ENCODE peak calls at places on chromosome 5, in nine cellular contexts. D, M, P, Y, G, E, L, I and N are unnamed samples.

GRCh38 chr5:40172721-40173120 is 507.0 kb upstream of the PTGER4 start:
- DNase-seq in D (no peak), M (no peak), P (no peak), Y (no peak), G (no peak), E (peak), L (peak), I (no peak), N (no peak)

GRCh38 chr5:68292316-68292715 is 76.8 kb downstream of the PIK3R1 start:
- DNase-seq in D (no peak), M (no peak), P (no peak), Y (no peak), G (no peak), E (no peak), L (no peak), I (no peak), N (peak)

GRCh38 chr5:154487541-154487940 is 9.5 kb upstream of the HAND1 start:
- DNase-seq in D (no peak), M (no peak), P (no peak), Y (no peak), G (no peak), E (no peak), L (no peak), I (no peak), N (no peak)

GRCh38 chr5:58985759-58986158 is 402.9 kb downstream of the RAB3C start:
- DNase-seq in D (no peak), M (no peak), P (no peak), Y (no peak), G (no peak), E (no peak), L (no peak), I (no peak), N (no peak)

GRCh38 chr5:167995844-167996400 is 295.5 kb upstream of the WWC1 start:
- DNase-seq in D (no peak), M (no peak), P (no peak), Y (no peak), G (no peak), E (no peak), L (peak), I (no peak), N (no peak)

GRCh38 chr5:141691867-141692532 is 10.0 kb upstream of the ARAP3 start:
- DNase-seq in D (peak), M (peak), P (peak), Y (no peak), G (peak), E (peak), L (peak), I (peak), N (peak)

GRCh38 chr5:127602896-127603470 is 45.9 kb upstream of the CTXN3 start:
- DNase-seq in D (no peak), M (no peak), P (no peak), Y (no peak), G (no peak), E (no peak), L (no peak), I (no peak), N (no peak)

GRCh38 chr5:61228691-61229280 is 66.5 kb upstream of the SMIM15 start:
- DNase-seq in D (peak), M (peak), P (no peak), Y (no peak), G (peak), E (peak), L (peak), I (no peak), N (no peak)

GRCh38 chr5:128093368-128093767 is 9.8 kb downstream of the SLC12A2 start:
- DNase-seq in D (no peak), M (no peak), P (no peak), Y (no peak), G (no peak), E (no peak), L (no peak), I (no peak), N (no peak)

GRCh38 chr5:88203977-88204735 is 64.5 kb downstream of the TMEM161B start:
- DNase-seq in D (no peak), M (no peak), P (no peak), Y (no peak), G (no peak), E (no peak), L (no peak), I (no peak), N (no peak)

GRCh38 chr5:146048994-146049703 is 56.2 kb downstream of the PLAC8L1 start:
- DNase-seq in D (peak), M (peak), P (peak), Y (peak), G (peak), E (peak), L (peak), I (peak), N (peak)

GRCh38 chr5:67021522-67022316 is 174.9 kb downstream of the CD180 start:
- DNase-seq in D (no peak), M (no peak), P (no peak), Y (no peak), G (no peak), E (no peak), L (peak), I (no peak), N (peak)

GRCh38 chr5:158287643-158288228 is 428.8 kb upstream of the CLINT1 start:
- DNase-seq in D (no peak), M (no peak), P (no peak), Y (peak), G (peak), E (peak), L (peak), I (no peak), N (no peak)

GRCh38 chr5:110612778-110613396 is 113.6 kb downstream of the TMEM232 start:
- DNase-seq in D (no peak), M (no peak), P (no peak), Y (no peak), G (no peak), E (no peak), L (no peak), I (no peak), N (no peak)

GRCh38 chr5:137461636-137462596 is 37.2 kb downstream of the SPOCK1 start:
- DNase-seq in D (no peak), M (no peak), P (peak), Y (no peak), G (no peak), E (no peak), L (no peak), I (no peak), N (no peak)

GRCh38 chr5:16406630-16407029 is 59.0 kb downstream of the ZNF622 start:
- DNase-seq in D (no peak), M (no peak), P (no peak), Y (no peak), G (no peak), E (no peak), L (no peak), I (no peak), N (no peak)

GRCh38 chr5:16568875-16569580 is 47.8 kb downstream of the RETREG1 start:
- DNase-seq in D (peak), M (no peak), P (no peak), Y (no peak), G (no peak), E (no peak), L (peak), I (peak), N (no peak)

GRCh38 chr5:135490245-135491037 is 38.3 kb upstream of the TIFAB start:
- DNase-seq in D (no peak), M (peak), P (peak), Y (no peak), G (no peak), E (no peak), L (no peak), I (no peak), N (no peak)

GRCh38 chr5:135337064-135337463 is 62.0 kb downstream of the MACROH2A1 start:
- DNase-seq in D (no peak), M (no peak), P (no peak), Y (no peak), G (no peak), E (no peak), L (peak), I (no peak), N (no peak)

GRCh38 chr5:152723482-152723881 is 318.4 kb upstream of the NMUR2 start:
- DNase-seq in D (no peak), M (no peak), P (peak), Y (no peak), G (no peak), E (no peak), L (no peak), I (no peak), N (no peak)

GRCh38 chr5:147619281-147619680 is 109.4 kb upstream of the DPYSL3 start:
- DNase-seq in D (no peak), M (no peak), P (no peak), Y (no peak), G (no peak), E (no peak), L (no peak), I (no peak), N (no peak)

GRCh38 chr5:16465544-16466432 is at the start of gene ZNF622:
- DNase-seq in D (peak), M (peak), P (peak), Y (peak), G (peak), E (peak), L (peak), I (peak), N (peak)

GRCh38 chr5:38640012-38640395 is 83.6 kb upstream of the LIFR start:
- DNase-seq in D (no peak), M (no peak), P (no peak), Y (no peak), G (peak), E (peak), L (no peak), I (no peak), N (no peak)

GRCh38 chr5:172211676-172212075 is 17.7 kb downstream of the EFCAB9 start:
- DNase-seq in D (no peak), M (no peak), P (no peak), Y (no peak), G (no peak), E (no peak), L (no peak), I (no peak), N (no peak)

GRCh38 chr5:171705830-171706229 is 79.8 kb upstream of the SMIM23 start:
- DNase-seq in D (no peak), M (no peak), P (no peak), Y (no peak), G (no peak), E (no peak), L (no peak), I (no peak), N (no peak)

GRCh38 chr5:35012796-35013195 is 35.0 kb downstream of the AGXT2 start:
- DNase-seq in D (no peak), M (no peak), P (no peak), Y (no peak), G (no peak), E (no peak), L (no peak), I (peak), N (no peak)

GRCh38 chr5:36462295-36463021 is 143.9 kb upstream of the SLC1A3 start:
- DNase-seq in D (no peak), M (no peak), P (no peak), Y (no peak), G (no peak), E (peak), L (peak), I (no peak), N (peak)

GRCh38 chr5:131634666-131634995 is 398 bp downstream of the RAPGEF6 start:
- DNase-seq in D (peak), M (no peak), P (peak), Y (no peak), G (no peak), E (peak), L (peak), I (no peak), N (peak)

GRCh38 chr5:82635561-82636288 is 357.6 kb upstream of the RPS23 start:
- DNase-seq in D (peak), M (no peak), P (no peak), Y (peak), G (peak), E (peak), L (peak), I (no peak), N (peak)

GRCh38 chr5:116573617-116574431 is 799 bp downstream of the SEMA6A start:
- DNase-seq in D (peak), M (peak), P (peak), Y (no peak), G (no peak), E (peak), L (peak), I (peak), N (no peak)

GRCh38 chr5:66198837-66199236 is 54.7 kb downstream of the SREK1 start:
- DNase-seq in D (no peak), M (no peak), P (no peak), Y (no peak), G (no peak), E (no peak), L (no peak), I (no peak), N (no peak)

GRCh38 chr5:155046591-155046990 is 33.0 kb downstream of the KIF4B start:
- DNase-seq in D (peak), M (no peak), P (peak), Y (no peak), G (no peak), E (no peak), L (no peak), I (no peak), N (no peak)

GRCh38 chr5:146238973-146239372 is 35.6 kb downstream of the RBM27 start:
- DNase-seq in D (no peak), M (no peak), P (no peak), Y (no peak), G (no peak), E (no peak), L (no peak), I (no peak), N (no peak)

GRCh38 chr5:115735108-115735998 is 81.1 kb downstream of the CDO1 start:
- DNase-seq in D (no peak), M (no peak), P (no peak), Y (no peak), G (no peak), E (no peak), L (no peak), I (no peak), N (no peak)

GRCh38 chr5:72197393-72197792 is 90.1 kb downstream of the MAP1B start:
- DNase-seq in D (no peak), M (no peak), P (no peak), Y (no peak), G (no peak), E (no peak), L (no peak), I (no peak), N (no peak)

GRCh38 chr5:96006291-96006690 is 44.6 kb upstream of the ELL2 start:
- DNase-seq in D (no peak), M (no peak), P (no peak), Y (no peak), G (no peak), E (no peak), L (peak), I (no peak), N (no peak)

DNA sequence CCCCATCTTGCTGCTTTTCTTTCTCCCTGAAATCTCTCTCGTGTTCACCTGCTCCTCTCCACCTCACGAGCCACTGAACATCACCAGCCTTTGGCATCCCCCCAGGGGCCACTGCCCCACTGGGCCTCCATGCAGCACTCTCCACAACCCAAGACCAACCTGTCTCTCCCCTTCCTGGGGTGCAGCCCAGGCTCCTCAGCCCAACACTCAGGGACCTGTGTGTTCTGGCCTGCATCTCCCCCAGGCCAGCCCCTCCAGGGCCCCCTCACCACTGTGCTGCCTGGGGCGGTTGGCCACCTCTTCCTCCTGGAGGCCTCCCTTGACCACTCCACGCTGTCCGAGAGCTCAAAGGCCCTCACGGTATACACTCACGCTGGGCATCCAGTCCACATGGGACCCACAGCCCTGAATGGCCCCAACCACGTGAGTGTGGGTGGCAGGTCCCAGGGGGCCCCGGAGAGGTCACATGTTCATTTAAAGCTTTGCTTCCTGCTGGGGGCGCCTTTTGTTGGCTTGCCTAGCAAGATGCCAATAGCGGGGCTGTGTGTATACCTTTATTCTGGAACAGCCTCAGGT is 453 bp upstream of the DOK3 start:
- DNase-seq in D (no peak), M (no peak), P (no peak), Y (no peak), G (no peak), E (no peak), L (no peak), I (no peak), N (no peak)
- TF ChIP-seq CTCF in D (no peak), M (no peak), P (no peak), Y (no peak), G (no peak), E (no peak), L (no peak), I (no peak), N (no peak)

GRCh38 chr5:163951069-163951468 is 445.6 kb downstream of the MAT2B start:
- DNase-seq in D (no peak), M (no peak), P (no peak), Y (no peak), G (no peak), E (peak), L (no peak), I (no peak), N (no peak)
- TF ChIP-seq CTCF in D (no peak), M (no peak), P (no peak), Y (no peak), G (no peak), E (no peak), L (no peak), I (no peak), N (no peak)

GRCh38 chr5:149759563-149759962 is 29.5 kb downstream of the PPARGC1B start:
- DNase-seq in D (no peak), M (no peak), P (no peak), Y (no peak), G (no peak), E (no peak), L (no peak), I (no peak), N (no peak)

GRCh38 chr5:149757956-149758355 is 27.8 kb downstream of the PPARGC1B start:
- DNase-seq in D (no peak), M (no peak), P (no peak), Y (no peak), G (no peak), E (no peak), L (no peak), I (no peak), N (no peak)

GRCh38 chr5:149760700-149761187 is 30.6 kb downstream of the PPARGC1B start:
- DNase-seq in D (no peak), M (no peak), P (no peak), Y (no peak), G (no peak), E (no peak), L (no peak), I (no peak), N (no peak)

GRCh38 chr5:149761461-149761860 is 31.4 kb downstream of the PPARGC1B start:
- DNase-seq in D (no peak), M (no peak), P (no peak), Y (no peak), G (no peak), E (peak), L (no peak), I (no peak), N (no peak)

GRCh38 chr5:149759986-149760699 is 30.0 kb downstream of the PPARGC1B start:
- DNase-seq in D (no peak), M (no peak), P (no peak), Y (no peak), G (no peak), E (no peak), L (no peak), I (peak), N (no peak)
- TF ChIP-seq CTCF in D (no peak), M (no peak), P (no peak), Y (no peak), G (peak), E (no peak), L (peak), I (peak), N (no peak)

GRCh38 chr5:43040287-43041098 is at the start of gene ANXA2R:
- DNase-seq in D (peak), M (no peak), P (peak), Y (peak), G (peak), E (peak), L (no peak), I (peak), N (peak)

GRCh38 chr5:43039468-43040286 is 442 bp downstream of the ANXA2R start:
- DNase-seq in D (peak), M (peak), P (peak), Y (no peak), G (no peak), E (peak), L (no peak), I (peak), N (peak)

GRCh38 chr5:43042176-43042625 is 2.1 kb upstream of the ANXA2R start:
- DNase-seq in D (peak), M (peak), P (peak), Y (no peak), G (no peak), E (peak), L (peak), I (peak), N (peak)

GRCh38 chr5:43041669-43042175 is 1.6 kb upstream of the ANXA2R start:
- DNase-seq in D (peak), M (peak), P (peak), Y (no peak), G (peak), E (peak), L (peak), I (peak), N (peak)

GRCh38 chr5:43041131-43041668 is 1.1 kb upstream of the ANXA2R start:
- DNase-seq in D (no peak), M (no peak), P (no peak), Y (no peak), G (no peak), E (no peak), L (no peak), I (peak), N (no peak)
- TF ChIP-seq CTCF in D (no peak), M (no peak), P (no peak), Y (no peak), G (no peak), E (no peak), L (no peak), I (no peak), N (no peak)

GRCh38 chr5:178208540-178209227 is 4.4 kb downstream of the HNRNPAB start:
- DNase-seq in D (no peak), M (no peak), P (peak), Y (no peak), G (no peak), E (no peak), L (no peak), I (no peak), N (no peak)
- TF ChIP-seq CTCF in D (no peak), M (no peak), P (no peak), Y (peak), G (no peak), E (peak), L (no peak), I (no peak), N (peak)

GRCh38 chr5:26329562-26330189 is 708.7 kb downstream of the CDH9 start:
- DNase-seq in D (no peak), M (no peak), P (no peak), Y (no peak), G (no peak), E (no peak), L (no peak), I (no peak), N (no peak)
- TF ChIP-seq CTCF in D (no peak), M (peak), P (no peak), Y (no peak), G (no peak), E (peak), L (peak), I (peak), N (peak)

DNA sequence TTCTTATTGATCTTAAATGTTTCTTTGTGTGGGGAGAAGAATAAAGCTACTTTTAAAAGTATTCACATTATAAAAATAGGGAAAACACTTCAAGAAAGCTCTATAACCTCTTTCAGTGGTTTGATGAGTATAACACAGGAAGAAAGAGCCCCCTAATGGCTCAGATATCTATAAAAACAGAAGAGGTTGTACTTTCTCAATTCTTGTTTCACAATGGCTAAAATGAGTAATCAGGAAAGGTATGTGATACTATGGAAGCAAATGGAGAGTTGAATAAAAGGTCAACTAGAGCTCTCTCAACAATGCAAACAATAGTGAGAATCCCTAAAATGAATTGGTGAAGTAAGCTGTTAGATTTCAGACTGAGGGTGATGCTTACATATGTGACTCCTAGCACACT is 584.6 kb upstream of the CDH18 start:
- DNase-seq in D (no peak), M (no peak), P (no peak), Y (no peak), G (no peak), E (peak), L (peak), I (no peak), N (no peak)
- TF ChIP-seq CTCF in D (no peak), M (no peak), P (no peak), Y (no peak), G (no peak), E (no peak), L (peak), I (no peak), N (no peak)